ENCODE peak calls at places on chromosomes 3 and 15, in five cellular contexts. S is AG10803, Y is BE2C, K is neural progenitor cell, B is GM06990. T is an unnamed sample.

GRCh38 chr3:113496924-113497323 is 18.0 kb downstream of the SPICE1 start:
- DNase-seq in K (no peak), B (no peak), Y (no peak), S (peak; percentile 44), T (peak; percentile 62)

GRCh38 chr15:76108021-76108723 is 48.4 kb downstream of the TMEM266 start:
- DNase-seq in S (no peak), B (no peak), K (peak; percentile 82), Y (no peak), T (no peak)

GRCh38 chr15:26806161-26806560 is 33.3 kb upstream of the GABRB3 start:
- DNase-seq in B (no peak), Y (no peak), K (no peak), S (no peak), T (no peak)

GRCh38 chr3:56702487-56703315 is 19.6 kb upstream of the TASOR start:
- DNase-seq in B (peak; percentile 30), S (peak; percentile 79), K (peak; percentile 78), Y (peak; percentile 18), T (peak; percentile 87)

GRCh38 chr15:52255008-52255407 is 40.6 kb downstream of the MYO5C start:
- DNase-seq in K (no peak), Y (no peak), S (peak; percentile 36), B (no peak), T (peak; percentile 46)

GRCh38 chr15:96553931-96554330 is 223.4 kb downstream of the NR2F2 start:
- DNase-seq in B (no peak), Y (no peak), S (no peak), K (no peak), T (no peak)

GRCh38 chr3:21645121-21645897 is 105.7 kb downstream of the ZNF385D start:
- DNase-seq in S (peak; percentile 58), B (no peak), Y (no peak), K (no peak), T (peak; percentile 69)

GRCh38 chr3:49998326-49998725 is 58.4 kb downstream of the RBM6 start:
- DNase-seq in B (no peak), Y (no peak), S (peak; percentile 25), K (no peak), T (peak; percentile 21)

GRCh38 chr3:116067275-116067674 is 378.0 kb downstream of the LSAMP start:
- DNase-seq in S (no peak), K (no peak), Y (no peak), B (no peak), T (no peak)

GRCh38 chr15:79195239-79195638 is 87.3 kb upstream of the ANKRD34C start:
- DNase-seq in Y (no peak), K (no peak), B (no peak), S (no peak), T (no peak)
- TF ChIP-seq CTCF in Y (no peak), K (no peak), B (no peak), S (no peak), T (no peak)

GRCh38 chr15:91135201-91136130 is 35.4 kb downstream of the SV2B start:
- DNase-seq in B (peak; percentile 63), Y (no peak), K (no peak), S (no peak), T (no peak)
- H3K4me3 ChIP-seq in B (no peak overlapping the region), Y (no peak overlapping the region), K (no peak overlapping the region), S (no peak overlapping the region), T (no peak overlapping the region)

GRCh38 chr3:51985971-51986947 is 2.9 kb downstream of the ACY1 start:
- DNase-seq in B (no peak), S (no peak), Y (no peak), K (no peak), T (no peak)
- TF ChIP-seq CTCF in B (no peak), S (no peak), Y (no peak), K (no peak), T (no peak)

GRCh38 chr3:152293607-152294006 is 24.9 kb downstream of the MBNL1 start:
- DNase-seq in S (no peak), K (no peak), Y (no peak), B (no peak), T (no peak)
- H3K4me3 ChIP-seq in S (no peak overlapping the region), K (no peak overlapping the region), Y (no peak overlapping the region), B (no peak overlapping the region), T (no peak overlapping the region)

GRCh38 chr3:99877180-99877579 is 59.5 kb downstream of the CMSS1 start:
- DNase-seq in Y (no peak), B (no peak), S (no peak), K (no peak), T (no peak)

GRCh38 chr3:99875573-99875924 is 57.9 kb downstream of the CMSS1 start:
- DNase-seq in B (no peak), S (peak; percentile 72), K (peak; percentile 28), Y (no peak), T (peak; percentile 86)

GRCh38 chr3:99879275-99879674 is 61.6 kb downstream of the CMSS1 start:
- DNase-seq in S (no peak), Y (no peak), B (no peak), K (no peak), T (no peak)

GRCh38 chr3:99878005-99878404 is 60.3 kb downstream of the CMSS1 start:
- DNase-seq in Y (no peak), K (no peak), B (peak; percentile 52), S (peak; percentile 79), T (peak; percentile 91)

DNA sequence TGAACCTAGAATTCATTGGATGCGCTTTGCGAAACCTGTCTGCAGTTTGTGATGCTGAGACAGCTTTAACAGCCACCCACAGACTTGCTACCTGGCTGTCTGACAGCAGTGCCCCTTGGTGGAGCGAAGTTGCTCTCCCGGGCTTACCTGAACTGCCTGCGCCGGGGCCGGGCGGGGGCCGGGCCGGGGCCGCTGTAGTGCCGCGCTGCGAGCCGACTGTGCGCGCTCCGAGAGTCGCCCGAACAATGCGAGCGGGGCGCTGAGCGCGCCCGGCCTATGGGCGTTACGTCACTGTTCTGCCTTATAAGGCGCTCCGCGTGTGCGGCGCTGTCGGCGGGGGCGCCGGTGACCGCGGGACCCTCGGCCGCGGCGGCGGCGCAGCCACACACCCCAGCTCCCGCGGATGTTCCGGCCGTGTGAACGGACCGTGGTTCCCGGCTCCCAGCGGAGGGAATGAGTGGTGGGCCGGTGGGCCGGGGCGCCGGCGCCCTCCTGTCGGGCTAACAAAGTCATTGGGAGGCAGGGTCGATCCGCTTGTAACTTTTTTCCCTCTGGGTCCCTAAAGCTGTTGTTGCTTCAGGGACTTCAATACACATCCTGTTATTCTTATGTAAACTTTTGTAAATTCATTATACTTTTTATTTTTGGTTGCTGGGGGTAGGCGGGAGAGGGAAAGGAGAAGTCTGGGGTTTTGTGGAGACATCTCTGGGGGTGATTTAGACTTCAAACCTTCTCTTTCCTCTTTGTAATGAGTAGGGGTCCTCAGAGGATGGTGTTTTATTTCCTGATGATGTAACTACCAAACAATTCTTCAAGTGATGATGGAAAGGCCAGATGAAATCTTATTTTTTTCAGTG is 58.5 kb downstream of the CMSS1 start:
- DNase-seq in K (peak; percentile 97), Y (peak; percentile 86), B (peak; percentile 90), S (peak; percentile 70), T (peak; percentile 84)
- TF ChIP-seq CTCF in K (peak; percentile 28), Y (no peak), B (no peak), S (no peak), T (no peak)

T was measured in cardiac fibroblast.